ENCODE peak calls at places on chromosomes 6 and 20, in eight cellular contexts. One of them, this sample, is unnamed.

GRCh38 chr6:154937306-154938244 is 57.5 kb upstream of the TIAM2 start:
- DNase-seq in Peyer's patch: peak; percentile 21
- DNase-seq in prostate gland: no peak
- DNase-seq in adrenal gland: no peak
- DNase-seq in endothelial cell of umbilical vein: peak; percentile 59
- DNase-seq in sigmoid colon: no peak
- DNase-seq in colonic mucosa: no peak
- DNase-seq in upper lobe of right lung: no peak
- DNase-seq in this sample: no peak

GRCh38 chr20:16444056-16444777 is 129.0 kb downstream of the KIF16B start:
- DNase-seq in colonic mucosa: no peak
- DNase-seq in sigmoid colon: no peak
- DNase-seq in endothelial cell of umbilical vein: no peak
- DNase-seq in adrenal gland: no peak
- DNase-seq in prostate gland: no peak
- DNase-seq in upper lobe of right lung: no peak
- DNase-seq in Peyer's patch: no peak
- DNase-seq in this sample: no peak

GRCh38 chr6:81761197-81761596 is 8.7 kb upstream of the TENT5A start:
- DNase-seq in endothelial cell of umbilical vein: peak; percentile 27
- DNase-seq in Peyer's patch: no peak
- DNase-seq in upper lobe of right lung: no peak
- DNase-seq in sigmoid colon: no peak
- DNase-seq in prostate gland: no peak
- DNase-seq in colonic mucosa: no peak
- DNase-seq in adrenal gland: no peak
- DNase-seq in this sample: no peak

GRCh38 chr6:45454008-45454911 is 76.5 kb upstream of the SUPT3H start:
- DNase-seq in endothelial cell of umbilical vein: peak; percentile 70
- DNase-seq in colonic mucosa: no peak
- DNase-seq in prostate gland: no peak
- DNase-seq in Peyer's patch: no peak
- DNase-seq in sigmoid colon: no peak
- DNase-seq in adrenal gland: no peak
- DNase-seq in upper lobe of right lung: no peak
- DNase-seq in this sample: no peak

GRCh38 chr6:11618533-11618932 is 81.0 kb downstream of the TMEM170B start:
- DNase-seq in Peyer's patch: no peak
- DNase-seq in endothelial cell of umbilical vein: peak; percentile 65
- DNase-seq in colonic mucosa: no peak
- DNase-seq in adrenal gland: no peak
- DNase-seq in prostate gland: no peak
- DNase-seq in sigmoid colon: no peak
- DNase-seq in upper lobe of right lung: no peak
- DNase-seq in this sample: no peak

GRCh38 chr6:157050537-157051280 is 272.6 kb downstream of the TMEM242 start:
- DNase-seq in prostate gland: no peak
- DNase-seq in adrenal gland: no peak
- DNase-seq in sigmoid colon: no peak
- DNase-seq in Peyer's patch: no peak
- DNase-seq in upper lobe of right lung: no peak
- DNase-seq in colonic mucosa: no peak
- DNase-seq in endothelial cell of umbilical vein: peak; percentile 20
- DNase-seq in this sample: no peak

GRCh38 chr6:105301072-105301503 is 101.8 kb downstream of the PREP start:
- DNase-seq in adrenal gland: no peak
- DNase-seq in prostate gland: no peak
- DNase-seq in upper lobe of right lung: no peak
- DNase-seq in Peyer's patch: no peak
- DNase-seq in sigmoid colon: no peak
- DNase-seq in colonic mucosa: no peak
- DNase-seq in endothelial cell of umbilical vein: no peak
- DNase-seq in this sample: no peak

GRCh38 chr20:58349586-58349985 is 39.4 kb upstream of the VAPB start:
- DNase-seq in sigmoid colon: no peak
- DNase-seq in colonic mucosa: no peak
- DNase-seq in adrenal gland: no peak
- DNase-seq in endothelial cell of umbilical vein: no peak
- DNase-seq in upper lobe of right lung: no peak
- DNase-seq in Peyer's patch: no peak
- DNase-seq in prostate gland: no peak
- DNase-seq in this sample: no peak

GRCh38 chr20:6140947-6141346 is 18.1 kb upstream of the FERMT1 start:
- DNase-seq in prostate gland: no peak
- DNase-seq in Peyer's patch: no peak
- DNase-seq in colonic mucosa: no peak
- DNase-seq in endothelial cell of umbilical vein: no peak
- DNase-seq in sigmoid colon: no peak
- DNase-seq in upper lobe of right lung: no peak
- DNase-seq in adrenal gland: no peak
- DNase-seq in this sample: no peak

GRCh38 chr6:161038229-161039003 is 46.8 kb downstream of the MAP3K4 start:
- DNase-seq in prostate gland: no peak
- DNase-seq in Peyer's patch: no peak
- DNase-seq in adrenal gland: no peak
- DNase-seq in upper lobe of right lung: no peak
- DNase-seq in sigmoid colon: peak; percentile 90
- DNase-seq in colonic mucosa: peak; percentile 38
- DNase-seq in endothelial cell of umbilical vein: peak; percentile 5
- DNase-seq in this sample: no peak

GRCh38 chr6:107510108-107510507 is 20.2 kb downstream of the SOBP start:
- DNase-seq in adrenal gland: no peak
- DNase-seq in upper lobe of right lung: no peak
- DNase-seq in prostate gland: no peak
- DNase-seq in endothelial cell of umbilical vein: no peak
- DNase-seq in Peyer's patch: no peak
- DNase-seq in sigmoid colon: no peak
- DNase-seq in colonic mucosa: no peak
- DNase-seq in this sample: no peak
- H3K4me3 ChIP-seq in adrenal gland: no peak overlapping the region
- H3K4me3 ChIP-seq in upper lobe of right lung: no peak overlapping the region
- H3K4me3 ChIP-seq in prostate gland: no peak overlapping the region
- H3K4me3 ChIP-seq in endothelial cell of umbilical vein: no peak overlapping the region
- H3K4me3 ChIP-seq in Peyer's patch: no peak overlapping the region
- H3K4me3 ChIP-seq in sigmoid colon: no peak overlapping the region
- H3K4me3 ChIP-seq in colonic mucosa: no peak overlapping the region
- H3K4me3 ChIP-seq in this sample: no peak overlapping the region

GRCh38 chr6:137743493-137743892 is 123.6 kb upstream of the TNFAIP3 start:
- DNase-seq in prostate gland: no peak
- DNase-seq in upper lobe of right lung: no peak
- DNase-seq in Peyer's patch: no peak
- DNase-seq in adrenal gland: no peak
- DNase-seq in colonic mucosa: no peak
- DNase-seq in sigmoid colon: no peak
- DNase-seq in endothelial cell of umbilical vein: no peak
- DNase-seq in this sample: no peak

GRCh38 chr6:137740347-137740746 is 126.7 kb upstream of the TNFAIP3 start:
- DNase-seq in prostate gland: no peak
- DNase-seq in Peyer's patch: no peak
- DNase-seq in adrenal gland: no peak
- DNase-seq in colonic mucosa: no peak
- DNase-seq in endothelial cell of umbilical vein: no peak
- DNase-seq in sigmoid colon: no peak
- DNase-seq in upper lobe of right lung: no peak
- DNase-seq in this sample: no peak

GRCh38 chr6:137739544-137739943 is 127.5 kb upstream of the TNFAIP3 start:
- DNase-seq in endothelial cell of umbilical vein: no peak
- DNase-seq in prostate gland: no peak
- DNase-seq in adrenal gland: no peak
- DNase-seq in sigmoid colon: no peak
- DNase-seq in Peyer's patch: no peak
- DNase-seq in upper lobe of right lung: no peak
- DNase-seq in colonic mucosa: no peak
- DNase-seq in this sample: no peak

GRCh38 chr6:137738931-137739504 is 128.0 kb upstream of the TNFAIP3 start:
- DNase-seq in sigmoid colon: no peak
- DNase-seq in Peyer's patch: no peak
- DNase-seq in upper lobe of right lung: no peak
- DNase-seq in colonic mucosa: no peak
- DNase-seq in adrenal gland: no peak
- DNase-seq in prostate gland: no peak
- DNase-seq in endothelial cell of umbilical vein: no peak
- DNase-seq in this sample: no peak

DNA sequence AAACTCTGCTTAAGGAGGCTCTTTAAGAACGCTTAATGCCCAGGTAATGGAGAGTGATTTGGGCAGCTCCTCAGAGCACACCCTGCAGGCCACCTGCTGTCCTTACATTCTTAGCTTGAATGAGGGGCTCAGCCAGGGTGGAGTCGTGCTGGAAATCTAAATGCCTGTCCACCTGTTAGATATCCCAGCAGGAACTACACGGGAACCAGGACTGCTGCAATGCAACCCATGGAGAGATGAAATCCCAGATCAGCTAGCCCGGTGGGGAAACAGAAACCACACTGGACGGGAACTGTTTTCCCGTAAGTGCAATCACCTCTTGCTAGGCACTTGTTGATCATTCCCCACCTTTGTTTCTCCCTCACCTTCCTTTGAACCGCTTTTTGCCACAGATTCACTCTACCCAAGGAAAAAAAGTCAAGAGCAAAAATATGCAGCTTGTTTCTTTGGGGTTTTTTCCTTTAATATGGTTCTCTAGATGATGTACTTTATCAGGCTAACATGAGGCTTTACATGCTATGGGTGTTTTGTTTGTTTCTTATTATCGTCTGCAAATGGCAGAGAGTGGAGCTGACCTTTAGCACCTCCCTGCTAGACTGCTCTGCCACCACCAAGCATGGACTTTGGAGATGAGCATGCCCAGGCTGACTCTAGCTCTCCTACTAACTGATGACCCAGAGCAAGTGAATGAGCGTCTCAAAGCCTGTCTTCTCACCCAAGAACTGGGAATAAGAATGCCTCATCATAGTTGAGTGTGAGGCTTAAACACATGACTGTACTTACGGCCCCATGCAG is 125.9 kb upstream of the TNFAIP3 start:
- DNase-seq in Peyer's patch: no peak
- DNase-seq in endothelial cell of umbilical vein: no peak
- DNase-seq in sigmoid colon: no peak
- DNase-seq in prostate gland: no peak
- DNase-seq in adrenal gland: no peak
- DNase-seq in colonic mucosa: no peak
- DNase-seq in upper lobe of right lung: no peak
- DNase-seq in this sample: no peak
- TF ChIP-seq CTCF in Peyer's patch: no peak
- TF ChIP-seq CTCF in endothelial cell of umbilical vein: no peak
- TF ChIP-seq CTCF in sigmoid colon: no peak
- TF ChIP-seq CTCF in prostate gland: no peak
- TF ChIP-seq CTCF in adrenal gland: no peak
- TF ChIP-seq CTCF in colonic mucosa: no peak
- TF ChIP-seq CTCF in upper lobe of right lung: no peak
- TF ChIP-seq CTCF in this sample: peak; percentile 32

GRCh38 chr6:158772851-158773371 is 46.3 kb downstream of the EZR start:
- DNase-seq in endothelial cell of umbilical vein: no peak
- DNase-seq in upper lobe of right lung: no peak
- DNase-seq in colonic mucosa: peak; percentile 88
- DNase-seq in Peyer's patch: peak; percentile 83
- DNase-seq in adrenal gland: no peak
- DNase-seq in prostate gland: peak; percentile 40
- DNase-seq in sigmoid colon: peak; percentile 28
- DNase-seq in this sample: no peak

GRCh38 chr6:158770948-158771347 is 48.2 kb downstream of the EZR start:
- DNase-seq in sigmoid colon: peak; percentile 57
- DNase-seq in endothelial cell of umbilical vein: no peak
- DNase-seq in upper lobe of right lung: no peak
- DNase-seq in prostate gland: no peak
- DNase-seq in adrenal gland: no peak
- DNase-seq in Peyer's patch: no peak
- DNase-seq in colonic mucosa: no peak
- DNase-seq in this sample: no peak

GRCh38 chr6:158771399-158772158 is 47.6 kb downstream of the EZR start:
- DNase-seq in sigmoid colon: no peak
- DNase-seq in prostate gland: no peak
- DNase-seq in adrenal gland: no peak
- DNase-seq in endothelial cell of umbilical vein: no peak
- DNase-seq in upper lobe of right lung: no peak
- DNase-seq in colonic mucosa: no peak
- DNase-seq in Peyer's patch: no peak
- DNase-seq in this sample: no peak

GRCh38 chr6:158770533-158770932 is 48.6 kb downstream of the EZR start:
- DNase-seq in colonic mucosa: no peak
- DNase-seq in upper lobe of right lung: no peak
- DNase-seq in endothelial cell of umbilical vein: no peak
- DNase-seq in prostate gland: no peak
- DNase-seq in sigmoid colon: peak; percentile 41
- DNase-seq in adrenal gland: no peak
- DNase-seq in Peyer's patch: no peak
- DNase-seq in this sample: no peak

GRCh38 chr6:158772172-158772571 is 47.0 kb downstream of the EZR start:
- DNase-seq in Peyer's patch: no peak
- DNase-seq in endothelial cell of umbilical vein: no peak
- DNase-seq in adrenal gland: no peak
- DNase-seq in sigmoid colon: peak; percentile 40
- DNase-seq in colonic mucosa: no peak
- DNase-seq in upper lobe of right lung: no peak
- DNase-seq in prostate gland: no peak
- DNase-seq in this sample: no peak
- H3K4me3 ChIP-seq in Peyer's patch: no peak overlapping the region
- H3K4me3 ChIP-seq in endothelial cell of umbilical vein: no peak overlapping the region
- H3K4me3 ChIP-seq in adrenal gland: no peak overlapping the region
- H3K4me3 ChIP-seq in sigmoid colon: no peak overlapping the region
- H3K4me3 ChIP-seq in colonic mucosa: no peak overlapping the region
- H3K4me3 ChIP-seq in upper lobe of right lung: no peak overlapping the region
- H3K4me3 ChIP-seq in prostate gland: no peak overlapping the region
- H3K4me3 ChIP-seq in this sample: no peak overlapping the region

GRCh38 chr20:17490501-17490900 is 40.7 kb downstream of the BFSP1 start:
- DNase-seq in adrenal gland: no peak
- DNase-seq in Peyer's patch: peak; percentile 15
- DNase-seq in colonic mucosa: no peak
- DNase-seq in sigmoid colon: peak; percentile 18
- DNase-seq in prostate gland: no peak
- DNase-seq in upper lobe of right lung: no peak
- DNase-seq in endothelial cell of umbilical vein: no peak
- DNase-seq in this sample: no peak
- TF ChIP-seq CTCF in adrenal gland: no peak
- TF ChIP-seq CTCF in Peyer's patch: no peak
- TF ChIP-seq CTCF in colonic mucosa: no peak
- TF ChIP-seq CTCF in sigmoid colon: no peak
- TF ChIP-seq CTCF in prostate gland: no peak
- TF ChIP-seq CTCF in upper lobe of right lung: no peak
- TF ChIP-seq CTCF in endothelial cell of umbilical vein: no peak
- TF ChIP-seq CTCF in this sample: no peak

This sample was measured in GM12864.